ENCODE peak calls at places on chromosomes 7 and 10, in six cellular contexts. One of them, this sample, is unnamed.

GRCh38 chr10:34666008-34666700 is 148.9 kb downstream of the PARD3 start:
- DNase-seq in activated T-cell treated with anti-CD3 and anti-CD28 coated beads, Interleukin-2, amount 50 U/mL, for 4 hours: no peak
- DNase-seq in heart right ventricle: no peak
- DNase-seq in SK-N-SH: peak
- DNase-seq in iPS DF 19.7: no peak
- DNase-seq in amygdala: no peak
- DNase-seq in this sample: peak

GRCh38 chr7:134356421-134356936 is 39.7 kb upstream of the SLC35B4 start:
- DNase-seq in SK-N-SH: no peak
- DNase-seq in heart right ventricle: no peak
- DNase-seq in iPS DF 19.7: no peak
- DNase-seq in amygdala: no peak
- DNase-seq in activated T-cell treated with anti-CD3 and anti-CD28 coated beads, Interleukin-2, amount 50 U/mL, for 4 hours: no peak
- DNase-seq in this sample: no peak

GRCh38 chr7:43530553-43531410 is 52.1 kb upstream of the STK17A start:
- DNase-seq in activated T-cell treated with anti-CD3 and anti-CD28 coated beads, Interleukin-2, amount 50 U/mL, for 4 hours: no peak
- DNase-seq in amygdala: no peak
- DNase-seq in iPS DF 19.7: no peak
- DNase-seq in SK-N-SH: no peak
- DNase-seq in heart right ventricle: no peak
- DNase-seq in this sample: no peak

GRCh38 chr10:13776861-13777301 is 190.1 kb downstream of the PRPF18 start:
- DNase-seq in heart right ventricle: no peak
- DNase-seq in activated T-cell treated with anti-CD3 and anti-CD28 coated beads, Interleukin-2, amount 50 U/mL, for 4 hours: no peak
- DNase-seq in SK-N-SH: no peak
- DNase-seq in iPS DF 19.7: no peak
- DNase-seq in amygdala: no peak
- DNase-seq in this sample: no peak

GRCh38 chr10:29643785-29644501 is 9.2 kb upstream of the SVIL start:
- DNase-seq in SK-N-SH: no peak
- DNase-seq in iPS DF 19.7: no peak
- DNase-seq in activated T-cell treated with anti-CD3 and anti-CD28 coated beads, Interleukin-2, amount 50 U/mL, for 4 hours: no peak
- DNase-seq in heart right ventricle: peak
- DNase-seq in amygdala: no peak
- DNase-seq in this sample: no peak

GRCh38 chr10:118931436-118931835 is 98.1 kb upstream of the NANOS1 start:
- DNase-seq in iPS DF 19.7: no peak
- DNase-seq in heart right ventricle: no peak
- DNase-seq in amygdala: no peak
- DNase-seq in activated T-cell treated with anti-CD3 and anti-CD28 coated beads, Interleukin-2, amount 50 U/mL, for 4 hours: no peak
- DNase-seq in SK-N-SH: no peak
- DNase-seq in this sample: no peak

GRCh38 chr7:69047166-69047760 is 551.0 kb upstream of the AUTS2 start:
- DNase-seq in SK-N-SH: no peak
- DNase-seq in iPS DF 19.7: no peak
- DNase-seq in amygdala: no peak
- DNase-seq in activated T-cell treated with anti-CD3 and anti-CD28 coated beads, Interleukin-2, amount 50 U/mL, for 4 hours: no peak
- DNase-seq in heart right ventricle: no peak
- DNase-seq in this sample: no peak

GRCh38 chr10:3065622-3066021 is 1.7 kb upstream of the PFKP start:
- DNase-seq in heart right ventricle: peak
- DNase-seq in activated T-cell treated with anti-CD3 and anti-CD28 coated beads, Interleukin-2, amount 50 U/mL, for 4 hours: no peak
- DNase-seq in amygdala: no peak
- DNase-seq in SK-N-SH: no peak
- DNase-seq in iPS DF 19.7: no peak
- DNase-seq in this sample: no peak

GRCh38 chr10:104640339-104641149 is 546 bp upstream of the SORCS3 start:
- DNase-seq in SK-N-SH: peak
- DNase-seq in activated T-cell treated with anti-CD3 and anti-CD28 coated beads, Interleukin-2, amount 50 U/mL, for 4 hours: no peak
- DNase-seq in iPS DF 19.7: no peak
- DNase-seq in amygdala: no peak
- DNase-seq in heart right ventricle: no peak
- DNase-seq in this sample: no peak

GRCh38 chr7:80411621-80412020 is 100.2 kb downstream of the GNAT3 start:
- DNase-seq in amygdala: no peak
- DNase-seq in iPS DF 19.7: no peak
- DNase-seq in activated T-cell treated with anti-CD3 and anti-CD28 coated beads, Interleukin-2, amount 50 U/mL, for 4 hours: no peak
- DNase-seq in SK-N-SH: no peak
- DNase-seq in heart right ventricle: no peak
- DNase-seq in this sample: no peak

GRCh38 chr10:71525721-71526120 is 129.0 kb downstream of the CDH23 start:
- DNase-seq in iPS DF 19.7: no peak
- DNase-seq in SK-N-SH: no peak
- DNase-seq in heart right ventricle: no peak
- DNase-seq in activated T-cell treated with anti-CD3 and anti-CD28 coated beads, Interleukin-2, amount 50 U/mL, for 4 hours: no peak
- DNase-seq in amygdala: no peak
- DNase-seq in this sample: no peak

GRCh38 chr7:151835636-151836035 is 41.3 kb downstream of the PRKAG2 start:
- DNase-seq in amygdala: no peak
- DNase-seq in SK-N-SH: no peak
- DNase-seq in activated T-cell treated with anti-CD3 and anti-CD28 coated beads, Interleukin-2, amount 50 U/mL, for 4 hours: no peak
- DNase-seq in iPS DF 19.7: no peak
- DNase-seq in heart right ventricle: no peak
- DNase-seq in this sample: no peak

This sample was measured in BE2C.